ENCODE peak calls at places on chromosomes 6 and 20, in nine cellular contexts. P is NCI-H1930; O is effector memory CD4-positive, alpha-beta T cell; R is body of pancreas; M is colonic mucosa; N is iPS-NIHi11; Y is T-helper 2 cell; W is activated B cell treated with CpG ODN at 0.5 μM for 24 hours; K is effector CD4-positive, alpha-beta T cell. B is an unnamed sample.

GRCh38 chr20:50575869-50576720 is 65.9 kb downstream of the PTPN1 start:
- DNase-seq in N (peak), P (peak), R (peak), W (peak), Y (peak), O (peak), M (peak), K (peak), B (peak)

GRCh38 chr6:7166410-7167293 is 58.9 kb downstream of the RREB1 start:
- DNase-seq in O (no peak), W (no peak), M (peak), Y (no peak), K (no peak), R (no peak), P (no peak), N (no peak), B (no peak)

GRCh38 chr6:56695702-56696101 is 53.0 kb upstream of the DST start:
- DNase-seq in M (no peak), W (no peak), O (no peak), P (no peak), K (no peak), R (no peak), Y (no peak), N (no peak), B (no peak)

GRCh38 chr6:5723905-5724691 is 282.6 kb downstream of the NRN1 start:
- DNase-seq in N (no peak), R (no peak), K (no peak), W (peak), M (peak), Y (no peak), O (no peak), P (no peak), B (peak)

GRCh38 chr20:49508435-49509199 is 26.1 kb upstream of the KCNB1 start:
- DNase-seq in Y (no peak), O (no peak), N (peak), R (no peak), W (no peak), P (peak), K (no peak), M (no peak), B (no peak)

GRCh38 chr6:168216741-168217140 is 102.8 kb downstream of the DACT2 start:
- DNase-seq in R (no peak), N (no peak), P (no peak), Y (no peak), O (no peak), K (no peak), W (no peak), M (no peak), B (no peak)

GRCh38 chr20:40866056-40866455 is 162.6 kb upstream of the TOP1 start:
- DNase-seq in O (no peak), K (no peak), W (no peak), N (no peak), Y (no peak), M (no peak), P (no peak), R (no peak), B (no peak)

GRCh38 chr6:111423960-111424846 is 58.8 kb downstream of the REV3L start:
- DNase-seq in P (no peak), W (no peak), K (no peak), O (no peak), N (no peak), R (peak), M (peak), Y (no peak), B (no peak)

GRCh38 chr6:33878541-33878940 is 74.7 kb upstream of the MLN start:
- DNase-seq in P (no peak), Y (no peak), N (no peak), O (no peak), R (no peak), M (no peak), W (no peak), K (no peak), B (no peak)

GRCh38 chr6:105894556-105894955 is 191.6 kb upstream of the PRDM1 start:
- DNase-seq in Y (no peak), R (no peak), M (no peak), O (no peak), N (no peak), W (no peak), P (no peak), K (no peak), B (no peak)

GRCh38 chr6:66930559-66931290 is 1223.7 kb upstream of the EYS start:
- DNase-seq in R (no peak), K (no peak), Y (no peak), W (no peak), N (no peak), P (no peak), M (no peak), O (no peak), B (no peak)

GRCh38 chr6:126302191-126302590 is 37.7 kb upstream of the CENPW start:
- DNase-seq in R (no peak), P (no peak), N (no peak), Y (no peak), M (no peak), W (no peak), K (no peak), O (no peak), B (no peak)

GRCh38 chr6:8837343-8837742 is 402.0 kb upstream of the SLC35B3 start:
- DNase-seq in K (no peak), M (no peak), N (no peak), Y (no peak), W (no peak), R (no peak), P (no peak), O (no peak), B (no peak)

GRCh38 chr20:61636531-61637116 is 384.6 kb downstream of the CDH4 start:
- DNase-seq in W (no peak), O (no peak), K (no peak), P (no peak), Y (no peak), M (no peak), R (no peak), N (peak), B (no peak)

GRCh38 chr20:61895016-61895415 is 170.7 kb downstream of the TAF4 start:
- DNase-seq in M (no peak), Y (no peak), R (no peak), P (no peak), W (no peak), N (no peak), O (no peak), K (no peak), B (no peak)